ENCODE peak calls at places on chromosomes 12 and 14, in ten cellular contexts. One of them, this sample, is unnamed.

GRCh38 chr12:111410229-111411186 is 4.8 kb downstream of the SH2B3 start:
- DNase-seq in memory B cell: no peak
- DNase-seq in activated CD4-positive, CD25-positive, alpha-beta regulatory T cell treated with anti-CD3 and anti-CD28 coated beads, Interleukin-2, amount 50 U/mL, for 16 hours: no peak
- DNase-seq in dorsolateral prefrontal cortex: no peak
- DNase-seq in frontal cortex: no peak
- DNase-seq in RWPE1: no peak
- DNase-seq in islet precursor cell: no peak
- DNase-seq in ovary: no peak
- DNase-seq in WTC11: no peak
- DNase-seq in fibroblast of pulmonary artery: peak
- DNase-seq in this sample: no peak

GRCh38 chr12:111741235-111741812 is 25.4 kb upstream of the ALDH2 start:
- DNase-seq in memory B cell: no peak
- DNase-seq in activated CD4-positive, CD25-positive, alpha-beta regulatory T cell treated with anti-CD3 and anti-CD28 coated beads, Interleukin-2, amount 50 U/mL, for 16 hours: no peak
- DNase-seq in dorsolateral prefrontal cortex: no peak
- DNase-seq in frontal cortex: no peak
- DNase-seq in RWPE1: no peak
- DNase-seq in islet precursor cell: peak
- DNase-seq in ovary: peak
- DNase-seq in WTC11: no peak
- DNase-seq in fibroblast of pulmonary artery: peak
- DNase-seq in this sample: no peak

GRCh38 chr12:108633534-108634224 is at the start of gene SELPLG:
- DNase-seq in memory B cell: peak
- DNase-seq in activated CD4-positive, CD25-positive, alpha-beta regulatory T cell treated with anti-CD3 and anti-CD28 coated beads, Interleukin-2, amount 50 U/mL, for 16 hours: peak
- DNase-seq in dorsolateral prefrontal cortex: no peak
- DNase-seq in frontal cortex: no peak
- DNase-seq in RWPE1: no peak
- DNase-seq in islet precursor cell: no peak
- DNase-seq in ovary: no peak
- DNase-seq in WTC11: no peak
- DNase-seq in fibroblast of pulmonary artery: no peak
- DNase-seq in this sample: no peak

GRCh38 chr14:44461811-44462210 is 45.3 kb downstream of the FSCB start:
- DNase-seq in memory B cell: no peak
- DNase-seq in activated CD4-positive, CD25-positive, alpha-beta regulatory T cell treated with anti-CD3 and anti-CD28 coated beads, Interleukin-2, amount 50 U/mL, for 16 hours: no peak
- DNase-seq in dorsolateral prefrontal cortex: no peak
- DNase-seq in frontal cortex: no peak
- DNase-seq in RWPE1: no peak
- DNase-seq in islet precursor cell: no peak
- DNase-seq in ovary: no peak
- DNase-seq in WTC11: no peak
- DNase-seq in fibroblast of pulmonary artery: no peak
- DNase-seq in this sample: no peak

GRCh38 chr12:25480145-25480544 is 72.9 kb downstream of the LMNTD1 start:
- DNase-seq in memory B cell: no peak
- DNase-seq in activated CD4-positive, CD25-positive, alpha-beta regulatory T cell treated with anti-CD3 and anti-CD28 coated beads, Interleukin-2, amount 50 U/mL, for 16 hours: no peak
- DNase-seq in dorsolateral prefrontal cortex: no peak
- DNase-seq in frontal cortex: no peak
- DNase-seq in RWPE1: no peak
- DNase-seq in islet precursor cell: no peak
- DNase-seq in ovary: no peak
- DNase-seq in WTC11: no peak
- DNase-seq in fibroblast of pulmonary artery: peak
- DNase-seq in this sample: no peak

GRCh38 chr12:121794532-121795028 is 1.1 kb upstream of the RHOF start:
- DNase-seq in memory B cell: no peak
- DNase-seq in activated CD4-positive, CD25-positive, alpha-beta regulatory T cell treated with anti-CD3 and anti-CD28 coated beads, Interleukin-2, amount 50 U/mL, for 16 hours: no peak
- DNase-seq in dorsolateral prefrontal cortex: no peak
- DNase-seq in frontal cortex: no peak
- DNase-seq in RWPE1: no peak
- DNase-seq in islet precursor cell: no peak
- DNase-seq in ovary: peak
- DNase-seq in WTC11: no peak
- DNase-seq in fibroblast of pulmonary artery: no peak
- DNase-seq in this sample: no peak

GRCh38 chr14:51908086-51908485 is 47.7 kb downstream of the GNG2 start:
- DNase-seq in memory B cell: no peak
- DNase-seq in activated CD4-positive, CD25-positive, alpha-beta regulatory T cell treated with anti-CD3 and anti-CD28 coated beads, Interleukin-2, amount 50 U/mL, for 16 hours: no peak
- DNase-seq in dorsolateral prefrontal cortex: no peak
- DNase-seq in frontal cortex: no peak
- DNase-seq in RWPE1: no peak
- DNase-seq in islet precursor cell: no peak
- DNase-seq in ovary: no peak
- DNase-seq in WTC11: no peak
- DNase-seq in fibroblast of pulmonary artery: no peak
- DNase-seq in this sample: no peak

GRCh38 chr14:37122288-37122687 is 50.1 kb downstream of the SLC25A21 start:
- DNase-seq in memory B cell: no peak
- DNase-seq in activated CD4-positive, CD25-positive, alpha-beta regulatory T cell treated with anti-CD3 and anti-CD28 coated beads, Interleukin-2, amount 50 U/mL, for 16 hours: no peak
- DNase-seq in dorsolateral prefrontal cortex: no peak
- DNase-seq in frontal cortex: no peak
- DNase-seq in RWPE1: peak
- DNase-seq in islet precursor cell: peak
- DNase-seq in ovary: no peak
- DNase-seq in WTC11: no peak
- DNase-seq in fibroblast of pulmonary artery: peak
- DNase-seq in this sample: peak

GRCh38 chr12:66533767-66534166 is 145.1 kb downstream of the GRIP1 start:
- DNase-seq in memory B cell: no peak
- DNase-seq in activated CD4-positive, CD25-positive, alpha-beta regulatory T cell treated with anti-CD3 and anti-CD28 coated beads, Interleukin-2, amount 50 U/mL, for 16 hours: no peak
- DNase-seq in dorsolateral prefrontal cortex: no peak
- DNase-seq in frontal cortex: no peak
- DNase-seq in RWPE1: no peak
- DNase-seq in islet precursor cell: no peak
- DNase-seq in ovary: no peak
- DNase-seq in WTC11: no peak
- DNase-seq in fibroblast of pulmonary artery: no peak
- DNase-seq in this sample: no peak

GRCh38 chr12:132597333-132598283 is 12.8 kb downstream of the LRCOL1 start:
- DNase-seq in memory B cell: no peak
- DNase-seq in activated CD4-positive, CD25-positive, alpha-beta regulatory T cell treated with anti-CD3 and anti-CD28 coated beads, Interleukin-2, amount 50 U/mL, for 16 hours: no peak
- DNase-seq in dorsolateral prefrontal cortex: no peak
- DNase-seq in frontal cortex: no peak
- DNase-seq in RWPE1: no peak
- DNase-seq in islet precursor cell: no peak
- DNase-seq in ovary: peak
- DNase-seq in WTC11: peak
- DNase-seq in fibroblast of pulmonary artery: peak
- DNase-seq in this sample: no peak

GRCh38 chr12:57473886-57474285 is 5.8 kb downstream of the ARHGAP9 start:
- DNase-seq in memory B cell: no peak
- DNase-seq in activated CD4-positive, CD25-positive, alpha-beta regulatory T cell treated with anti-CD3 and anti-CD28 coated beads, Interleukin-2, amount 50 U/mL, for 16 hours: no peak
- DNase-seq in dorsolateral prefrontal cortex: no peak
- DNase-seq in frontal cortex: no peak
- DNase-seq in RWPE1: no peak
- DNase-seq in islet precursor cell: no peak
- DNase-seq in ovary: no peak
- DNase-seq in WTC11: no peak
- DNase-seq in fibroblast of pulmonary artery: no peak
- DNase-seq in this sample: no peak

GRCh38 chr12:127165567-127166392 is 1101.2 kb upstream of the TMEM132C start:
- DNase-seq in memory B cell: peak
- DNase-seq in activated CD4-positive, CD25-positive, alpha-beta regulatory T cell treated with anti-CD3 and anti-CD28 coated beads, Interleukin-2, amount 50 U/mL, for 16 hours: peak
- DNase-seq in dorsolateral prefrontal cortex: peak
- DNase-seq in frontal cortex: peak
- DNase-seq in RWPE1: peak
- DNase-seq in islet precursor cell: peak
- DNase-seq in ovary: peak
- DNase-seq in WTC11: peak
- DNase-seq in fibroblast of pulmonary artery: peak
- DNase-seq in this sample: peak

GRCh38 chr12:21301-22189 is 45.0 kb upstream of the IQSEC3 start:
- DNase-seq in memory B cell: no peak
- DNase-seq in activated CD4-positive, CD25-positive, alpha-beta regulatory T cell treated with anti-CD3 and anti-CD28 coated beads, Interleukin-2, amount 50 U/mL, for 16 hours: no peak
- DNase-seq in dorsolateral prefrontal cortex: no peak
- DNase-seq in frontal cortex: peak
- DNase-seq in RWPE1: no peak
- DNase-seq in islet precursor cell: peak
- DNase-seq in ovary: no peak
- DNase-seq in WTC11: no peak
- DNase-seq in fibroblast of pulmonary artery: no peak
- DNase-seq in this sample: no peak

GRCh38 chr12:71710276-71711125 is 24.6 kb downstream of the TMEM19 start:
- DNase-seq in memory B cell: no peak
- DNase-seq in activated CD4-positive, CD25-positive, alpha-beta regulatory T cell treated with anti-CD3 and anti-CD28 coated beads, Interleukin-2, amount 50 U/mL, for 16 hours: no peak
- DNase-seq in dorsolateral prefrontal cortex: no peak
- DNase-seq in frontal cortex: no peak
- DNase-seq in RWPE1: peak
- DNase-seq in islet precursor cell: peak
- DNase-seq in ovary: no peak
- DNase-seq in WTC11: no peak
- DNase-seq in fibroblast of pulmonary artery: peak
- DNase-seq in this sample: peak

GRCh38 chr14:88550078-88550477 is 4.7 kb downstream of the PTPN21 start:
- DNase-seq in memory B cell: no peak
- DNase-seq in activated CD4-positive, CD25-positive, alpha-beta regulatory T cell treated with anti-CD3 and anti-CD28 coated beads, Interleukin-2, amount 50 U/mL, for 16 hours: no peak
- DNase-seq in dorsolateral prefrontal cortex: no peak
- DNase-seq in frontal cortex: no peak
- DNase-seq in RWPE1: no peak
- DNase-seq in islet precursor cell: no peak
- DNase-seq in ovary: no peak
- DNase-seq in WTC11: no peak
- DNase-seq in fibroblast of pulmonary artery: no peak
- DNase-seq in this sample: no peak

GRCh38 chr12:119036878-119037493 is 55.6 kb downstream of the SRRM4 start:
- DNase-seq in memory B cell: no peak
- DNase-seq in activated CD4-positive, CD25-positive, alpha-beta regulatory T cell treated with anti-CD3 and anti-CD28 coated beads, Interleukin-2, amount 50 U/mL, for 16 hours: no peak
- DNase-seq in dorsolateral prefrontal cortex: no peak
- DNase-seq in frontal cortex: no peak
- DNase-seq in RWPE1: no peak
- DNase-seq in islet precursor cell: peak
- DNase-seq in ovary: no peak
- DNase-seq in WTC11: peak
- DNase-seq in fibroblast of pulmonary artery: peak
- DNase-seq in this sample: no peak

GRCh38 chr12:94435511-94435927 is 24.1 kb downstream of the CEP83 start:
- DNase-seq in memory B cell: no peak
- DNase-seq in activated CD4-positive, CD25-positive, alpha-beta regulatory T cell treated with anti-CD3 and anti-CD28 coated beads, Interleukin-2, amount 50 U/mL, for 16 hours: no peak
- DNase-seq in dorsolateral prefrontal cortex: no peak
- DNase-seq in frontal cortex: no peak
- DNase-seq in RWPE1: no peak
- DNase-seq in islet precursor cell: peak
- DNase-seq in ovary: no peak
- DNase-seq in WTC11: no peak
- DNase-seq in fibroblast of pulmonary artery: peak
- DNase-seq in this sample: no peak